ENCODE peak calls at places on chromosomes 6 and 20, in eight cellular contexts. Q, E, D, Z, L, N, C and V are unnamed samples.

GRCh38 chr20:50813801-50814200 is 18.9 kb downstream of the BCAS4 start:
- DNase-seq in E (no peak), L (no peak), D (no peak), N (no peak), Q (no peak), C (no peak), Z (no peak), V (no peak)

GRCh38 chr6:17225767-17226166 is 55.4 kb upstream of the RBM24 start:
- DNase-seq in L (no peak), Z (no peak), D (no peak), C (no peak), Q (peak), N (no peak), E (no peak), V (no peak)

GRCh38 chr20:20003088-20003954 is 13.8 kb upstream of the NAA20 start:
- DNase-seq in L (no peak), C (no peak), Z (peak), E (no peak), N (peak), D (peak), Q (no peak), V (no peak)

GRCh38 chr20:59583428-59584277 is 20.7 kb upstream of the PHACTR3 start:
- DNase-seq in N (peak), E (no peak), D (no peak), C (no peak), Q (no peak), Z (no peak), L (no peak), V (no peak)

GRCh38 chr6:162123797-162124196 is 603.8 kb downstream of the PRKN start:
- DNase-seq in D (no peak), Q (peak), L (no peak), E (no peak), N (no peak), C (peak), Z (no peak), V (no peak)

GRCh38 chr6:104396077-104396476 is 463.6 kb downstream of the HACE1 start:
- DNase-seq in C (no peak), N (no peak), Q (no peak), Z (no peak), D (no peak), E (no peak), L (no peak), V (no peak)

GRCh38 chr6:100432136-100432535 is 32.6 kb downstream of the SIM1 start:
- DNase-seq in E (no peak), L (no peak), Z (no peak), N (no peak), C (no peak), Q (no peak), D (no peak), V (no peak)

GRCh38 chr6:35044145-35044745 is 96.9 kb downstream of the TCP11 start:
- DNase-seq in Z (peak), D (peak), Q (peak), N (no peak), E (no peak), L (peak), C (no peak), V (no peak)

GRCh38 chr6:166553563-166554271 is 32.8 kb downstream of the RAMACL start:
- DNase-seq in E (no peak), L (peak), Q (no peak), D (no peak), Z (no peak), C (no peak), N (peak), V (no peak)

GRCh38 chr6:47651505-47651944 is 46.9 kb upstream of the ADGRF4 start:
- DNase-seq in C (peak), Q (no peak), L (no peak), N (no peak), Z (no peak), E (no peak), D (no peak), V (no peak)

GRCh38 chr6:9646346-9647042 is 768.4 kb downstream of the TFAP2A start:
- DNase-seq in C (no peak), N (no peak), Z (no peak), L (peak), D (peak), E (no peak), Q (peak), V (no peak)

GRCh38 chr6:106149472-106150069 is 63.4 kb downstream of the PRDM1 start:
- DNase-seq in L (no peak), C (no peak), Q (no peak), E (no peak), N (no peak), D (no peak), Z (no peak), V (no peak)

GRCh38 chr20:62002882-62003480 is 62.7 kb downstream of the TAF4 start:
- DNase-seq in E (no peak), N (no peak), C (no peak), Z (no peak), L (no peak), D (no peak), Q (no peak), V (no peak)

GRCh38 chr6:106223300-106223930 is 102.1 kb downstream of the ATG5 start:
- DNase-seq in E (peak), D (no peak), Q (peak), Z (peak), L (peak), C (peak), N (peak), V (peak)

GRCh38 chr20:62104234-62104789 is 18.0 kb upstream of the LSM14B start:
- DNase-seq in Q (no peak), N (no peak), C (no peak), E (no peak), Z (no peak), D (no peak), L (no peak), V (no peak)

GRCh38 chr20:15882553-15882952 is 690.7 kb downstream of the KIF16B start:
- DNase-seq in N (no peak), L (no peak), E (no peak), Q (no peak), Z (no peak), C (no peak), D (no peak), V (no peak)

GRCh38 chr6:150004783-150005717 is 20.3 kb downstream of the RAET1L start:
- DNase-seq in Z (peak), E (peak), Q (peak), C (peak), D (peak), N (peak), L (peak), V (peak)

GRCh38 chr6:109381007-109381746 is 1.1 kb downstream of the CD164 start:
- DNase-seq in N (no peak), Q (peak), L (no peak), C (peak), Z (no peak), E (no peak), D (no peak), V (no peak)

GRCh38 chr6:94468830-94469229 is 1049.5 kb upstream of the EPHA7 start:
- DNase-seq in E (no peak), C (no peak), N (no peak), D (no peak), L (no peak), Q (peak), Z (no peak), V (no peak)

GRCh38 chr20:46699651-46700359 is 9.6 kb upstream of the SLC2A10 start:
- DNase-seq in L (no peak), Q (peak), N (no peak), C (peak), D (no peak), Z (no peak), E (no peak), V (peak)

GRCh38 chr20:34834459-34834893 is 9.0 kb upstream of the NCOA6 start:
- DNase-seq in L (peak), C (peak), Z (no peak), Q (peak), D (no peak), N (no peak), E (no peak), V (peak)

GRCh38 chr6:19749722-19750121 is 87.4 kb upstream of the ID4 start:
- DNase-seq in Q (no peak), C (no peak), N (no peak), E (no peak), L (no peak), Z (no peak), D (no peak), V (no peak)

GRCh38 chr6:53858913-53859312 is 64.1 kb downstream of the LRRC1 start:
- DNase-seq in Q (no peak), L (no peak), D (no peak), Z (no peak), C (no peak), E (no peak), N (no peak), V (no peak)

GRCh38 chr6:130406935-130407532 is 41.2 kb downstream of the TMEM200A start:
- DNase-seq in C (no peak), E (no peak), Z (no peak), D (no peak), Q (no peak), N (no peak), L (no peak), V (no peak)

GRCh38 chr6:124917769-124918168 is 44.5 kb upstream of the RNF217 start:
- DNase-seq in N (no peak), L (no peak), Z (no peak), Q (no peak), E (no peak), D (no peak), C (no peak), V (no peak)

GRCh38 chr20:19750907-19751636 is 7.0 kb upstream of the RIN2 start:
- DNase-seq in C (no peak), L (no peak), D (no peak), Z (no peak), Q (no peak), E (no peak), N (no peak), V (no peak)

GRCh38 chr20:49568491-49569151 is 684 bp upstream of the PTGIS start:
- DNase-seq in N (peak), Z (peak), E (no peak), D (peak), L (no peak), C (no peak), Q (no peak), V (no peak)

GRCh38 chr6:11770546-11771466 is 7.8 kb downstream of the ADTRP start:
- DNase-seq in L (no peak), E (no peak), Q (no peak), N (peak), C (no peak), D (peak), Z (peak), V (peak)

GRCh38 chr6:35428421-35429149 is 23.6 kb upstream of the FANCE start:
- DNase-seq in Z (no peak), L (no peak), Q (no peak), E (no peak), N (no peak), D (no peak), C (no peak), V (no peak)

GRCh38 chr6:10410214-10410873 is 4.5 kb downstream of the TFAP2A start:
- DNase-seq in N (no peak), C (no peak), D (no peak), Q (peak), Z (no peak), L (no peak), E (no peak), V (no peak)

GRCh38 chr6:7996538-7997225 is 67.5 kb downstream of the BLOC1S5 start:
- DNase-seq in E (no peak), N (no peak), D (no peak), L (no peak), Q (peak), Z (no peak), C (no peak), V (no peak)

GRCh38 chr6:84314377-84314898 is 87.0 kb upstream of the CEP162 start:
- DNase-seq in Q (no peak), L (no peak), E (no peak), D (no peak), C (no peak), Z (no peak), N (no peak), V (no peak)

GRCh38 chr6:19771753-19772336 is 65.3 kb upstream of the ID4 start:
- DNase-seq in Q (no peak), D (no peak), N (no peak), C (no peak), E (no peak), L (no peak), Z (no peak), V (no peak)

GRCh38 chr20:36499723-36500501 is 41.4 kb upstream of the MYL9 start:
- DNase-seq in E (no peak), D (no peak), N (no peak), L (no peak), Z (no peak), Q (no peak), C (no peak), V (no peak)

GRCh38 chr6:3500262-3501001 is 43.6 kb upstream of the SLC22A23 start:
- DNase-seq in D (no peak), E (no peak), L (no peak), Z (no peak), C (no peak), Q (peak), N (no peak), V (no peak)

GRCh38 chr20:59006864-59007757 is at the start of gene CTSZ:
- DNase-seq in Z (no peak), E (peak), D (no peak), Q (no peak), C (peak), N (peak), L (peak), V (peak)